ENCODE peak calls at places on chromosomes 5 and 9, in nine cellular contexts. H is CD8-positive, alpha-beta T cell; D is pons; S is stimulated activated CD4-positive, alpha-beta T cell treated with anti-CD3 and anti-CD28 coated beads, Interleukin-2, amount 100 ng/mL, for 24 hours; I is HS-27A; L is memory B cell; P is cardiac muscle cell; A is AG04450; R is bronchial epithelial cell. Z is an unnamed sample.

GRCh38 chr5:87191645-87192044 is 76.0 kb upstream of the RASA1 start:
- DNase-seq in D (no peak), S (no peak), A (no peak), P (no peak), I (no peak), H (no peak), L (no peak), R (no peak), Z (no peak)

GRCh38 chr5:34039398-34040157 is 3.4 kb downstream of the C1QTNF3 start:
- DNase-seq in R (no peak), D (no peak), L (no peak), P (no peak), H (no peak), S (no peak), I (no peak), A (no peak), Z (no peak)

GRCh38 chr5:95803271-95804148 is 19.0 kb downstream of the GLRX start:
- DNase-seq in A (no peak), D (no peak), S (no peak), H (no peak), P (no peak), L (no peak), R (no peak), I (no peak), Z (no peak)

GRCh38 chr9:88007291-88007650 is 32.9 kb upstream of the CDK20 start:
- DNase-seq in I (no peak), P (no peak), A (no peak), H (no peak), L (no peak), S (peak), D (no peak), R (no peak), Z (no peak)

GRCh38 chr5:119323630-119324000 is 32.2 kb upstream of the TNFAIP8 start:
- DNase-seq in L (no peak), R (peak), S (no peak), H (no peak), A (no peak), P (no peak), D (no peak), I (no peak), Z (peak)

GRCh38 chr5:111384220-111384619 is 128.1 kb downstream of the STARD4 start:
- DNase-seq in A (no peak), R (peak), L (no peak), D (no peak), S (no peak), P (peak), H (no peak), I (no peak), Z (no peak)

GRCh38 chr9:135507104-135508035 is 6.9 kb downstream of the MRPS2 start:
- DNase-seq in S (no peak), P (no peak), I (no peak), H (no peak), A (no peak), L (no peak), D (no peak), R (no peak), Z (peak)

GRCh38 chr9:34990908-34991832 is 1.6 kb downstream of the DNAJB5 start:
- DNase-seq in L (no peak), H (no peak), S (no peak), D (no peak), A (no peak), R (no peak), I (no peak), P (no peak), Z (no peak)

GRCh38 chr9:94936411-94936810 is 209.9 kb downstream of the AOPEP start:
- DNase-seq in I (no peak), L (no peak), A (peak), D (no peak), H (no peak), S (no peak), R (no peak), P (no peak), Z (no peak)

GRCh38 chr5:176740131-176740701 is 70.1 kb upstream of the UNC5A start:
- DNase-seq in S (peak), R (no peak), L (no peak), I (no peak), D (no peak), P (no peak), A (no peak), H (no peak), Z (no peak)

GRCh38 chr5:32274548-32275420 is 38.0 kb downstream of the MTMR12 start:
- DNase-seq in R (no peak), I (no peak), A (no peak), P (no peak), D (no peak), L (no peak), H (no peak), S (no peak), Z (no peak)

GRCh38 chr5:65893749-65894430 is 32.5 kb upstream of the ERBIN start:
- DNase-seq in L (no peak), I (no peak), P (no peak), H (no peak), S (no peak), D (no peak), R (no peak), A (no peak), Z (no peak)

GRCh38 chr5:9515451-9515850 is 30.4 kb downstream of the SEMA5A start:
- DNase-seq in H (no peak), P (peak), A (no peak), R (no peak), L (no peak), D (no peak), I (no peak), S (no peak), Z (no peak)

GRCh38 chr5:6962256-6962655 is 249.0 kb downstream of the TENT4A start:
- DNase-seq in D (peak), A (no peak), L (no peak), H (no peak), R (no peak), S (no peak), P (no peak), I (no peak), Z (peak)

GRCh38 chr9:13952906-13953305 is 361.0 kb downstream of the NFIB start:
- DNase-seq in I (no peak), R (no peak), D (no peak), S (no peak), H (no peak), L (no peak), P (no peak), A (no peak), Z (no peak)

GRCh38 chr5:90645024-90645610 is 86.5 kb downstream of the ADGRV1 start:
- DNase-seq in R (no peak), H (no peak), L (no peak), I (no peak), P (peak), A (no peak), D (no peak), S (no peak), Z (no peak)

GRCh38 chr5:68420476-68421344 is 205.2 kb downstream of the PIK3R1 start:
- DNase-seq in H (no peak), A (no peak), I (no peak), D (no peak), L (no peak), P (peak), R (no peak), S (no peak), Z (no peak)

GRCh38 chr5:7857361-7857760 is 6.4 kb upstream of the CFAP90 start:
- DNase-seq in I (no peak), D (no peak), R (no peak), A (no peak), H (no peak), P (no peak), L (no peak), S (no peak), Z (no peak)

GRCh38 chr5:66779535-66779934 is 183.3 kb downstream of the MAST4 start:
- DNase-seq in A (no peak), P (no peak), D (no peak), H (no peak), L (no peak), S (no peak), I (no peak), R (no peak), Z (no peak)

GRCh38 chr5:14707811-14708210 is 43.3 kb downstream of the OTULIN start:
- DNase-seq in S (no peak), I (no peak), A (no peak), L (no peak), H (no peak), R (no peak), D (peak), P (no peak), Z (no peak)

GRCh38 chr9:127008076-127008475 is 93.5 kb downstream of the RALGPS1 start:
- DNase-seq in R (no peak), P (no peak), I (no peak), A (no peak), L (no peak), S (no peak), H (no peak), D (no peak), Z (no peak)

GRCh38 chr9:83955985-83956287 is 24.1 kb downstream of the HNRNPK start:
- DNase-seq in L (peak), S (peak), R (no peak), I (no peak), P (no peak), H (no peak), D (no peak), A (no peak), Z (peak)

GRCh38 chr5:14250778-14251711 is 107.9 kb downstream of the TRIO start:
- DNase-seq in H (no peak), I (no peak), S (no peak), L (no peak), A (no peak), P (no peak), R (no peak), D (no peak), Z (no peak)

GRCh38 chr9:129386812-129387177 is 208.7 kb upstream of the IER5L start:
- DNase-seq in D (no peak), A (no peak), S (no peak), I (no peak), P (no peak), L (no peak), H (no peak), R (no peak), Z (no peak)

GRCh38 chr9:114225534-114226288 is 70.4 kb downstream of the COL27A1 start:
- DNase-seq in P (no peak), L (no peak), I (peak), S (no peak), R (peak), A (no peak), D (peak), H (no peak), Z (no peak)

GRCh38 chr5:113357696-113358476 is 76.9 kb downstream of the TSSK1B start:
- DNase-seq in P (no peak), I (no peak), A (no peak), S (no peak), D (no peak), R (no peak), L (no peak), H (no peak), Z (no peak)

GRCh38 chr9:136309806-136310220 is 5.9 kb upstream of the CCDC187 start:
- DNase-seq in P (no peak), S (no peak), D (no peak), A (no peak), I (no peak), H (no peak), R (no peak), L (no peak), Z (no peak)

GRCh38 chr5:57037355-57037754 is 85.4 kb upstream of the MIER3 start:
- DNase-seq in S (no peak), R (no peak), I (no peak), A (no peak), D (peak), P (no peak), L (no peak), H (no peak), Z (peak)

GRCh38 chr9:131839281-131840084 is 99.6 kb upstream of the RAPGEF1 start:
- DNase-seq in S (peak), D (no peak), I (peak), L (no peak), A (no peak), P (no peak), R (peak), H (peak), Z (no peak)

GRCh38 chr9:137907776-137908175 is 30.2 kb downstream of the CACNA1B start:
- DNase-seq in I (no peak), S (no peak), P (no peak), H (no peak), L (no peak), R (no peak), D (no peak), A (no peak), Z (no peak)

GRCh38 chr5:179318193-179318955 is 26.9 kb downstream of the ADAMTS2 start:
- DNase-seq in L (no peak), P (no peak), A (no peak), H (no peak), D (no peak), I (no peak), R (no peak), S (no peak), Z (peak)

GRCh38 chr9:96514825-96515218 is 64.9 kb downstream of the HABP4 start:
- DNase-seq in A (no peak), H (no peak), L (no peak), P (no peak), I (no peak), D (no peak), R (no peak), S (no peak), Z (no peak)

GRCh38 chr5:142360607-142361120 is 35.8 kb upstream of the SPRY4 start:
- DNase-seq in A (no peak), H (no peak), R (peak), D (no peak), I (no peak), P (peak), L (no peak), S (no peak), Z (peak)

Z was measured in WERI-Rb-1.